ENCODE peak calls at places on chromosome 1, in six cellular contexts. U, Q, V, P, X and B are unnamed samples.

GRCh38 chr1:46539968-46540367 is 11.5 kb downstream of the KNCN start:
- DNase-seq in U (no peak), Q (no peak), V (no peak), P (peak; percentile 40), X (no peak), B (no peak)

GRCh38 chr1:171740987-171741871 is 636 bp downstream of the VAMP4 start:
- DNase-seq in U (peak; percentile 47), Q (peak; percentile 50), V (no peak), P (peak; percentile 53), X (peak; percentile 51), B (no peak)

GRCh38 chr1:10755977-10756521 is 40.4 kb downstream of the CASZ1 start:
- DNase-seq in U (peak; percentile 90), Q (peak; percentile 77), V (no peak), P (peak; percentile 23), X (no peak), B (peak; percentile 90)

GRCh38 chr1:24318238-24318987 is 744 bp upstream of the GRHL3 start:
- DNase-seq in U (no peak), Q (no peak), V (no peak), P (no peak), X (no peak), B (no peak)

GRCh38 chr1:246092136-246092535 is 414.9 kb downstream of the SMYD3 start:
- DNase-seq in U (no peak), Q (no peak), V (no peak), P (no peak), X (no peak), B (no peak)

GRCh38 chr1:172172267-172172880 is 248.1 kb upstream of the C1orf105 start:
- DNase-seq in U (no peak), Q (no peak), V (no peak), P (no peak), X (no peak), B (no peak)

GRCh38 chr1:97396463-97396862 is 524.4 kb downstream of the DPYD start:
- DNase-seq in U (no peak), Q (no peak), V (no peak), P (no peak), X (no peak), B (no peak)

GRCh38 chr1:195939844-195940243 is 668.4 kb downstream of the KCNT2 start:
- DNase-seq in U (no peak), Q (no peak), V (no peak), P (no peak), X (no peak), B (no peak)

GRCh38 chr1:193299038-193299437 is 112.6 kb upstream of the B3GALT2 start:
- DNase-seq in U (no peak), Q (no peak), V (no peak), P (no peak), X (no peak), B (no peak)

GRCh38 chr1:168148916-168149315 is 12.2 kb upstream of the GPR161 start:
- DNase-seq in U (no peak), Q (no peak), V (no peak), P (no peak), X (no peak), B (no peak)

GRCh38 chr1:174333437-174333836 is 114.3 kb upstream of the GPR52 start:
- DNase-seq in U (no peak), Q (no peak), V (no peak), P (no peak), X (no peak), B (no peak)

GRCh38 chr1:12124693-12125421 is 41.9 kb upstream of the TNFRSF1B start:
- DNase-seq in U (peak; percentile 78), Q (peak; percentile 84), V (no peak), P (peak; percentile 85), X (peak; percentile 87), B (peak; percentile 92)

GRCh38 chr1:57850572-57850971 is 426.7 kb upstream of the DAB1 start:
- DNase-seq in U (no peak), Q (no peak), V (no peak), P (no peak), X (no peak), B (no peak)

GRCh38 chr1:206992815-206993214 is 22.6 kb upstream of the FCAMR start:
- DNase-seq in U (no peak), Q (no peak), V (no peak), P (no peak), X (no peak), B (no peak)

GRCh38 chr1:216903389-216903754 is 180.1 kb upstream of the ESRRG start:
- DNase-seq in U (no peak), Q (no peak), V (no peak), P (no peak), X (no peak), B (no peak)

GRCh38 chr1:114341886-114342285 is 169.1 kb downstream of the TRIM33 start:
- DNase-seq in U (no peak), Q (no peak), V (no peak), P (no peak), X (no peak), B (no peak)

GRCh38 chr1:180003026-180003695 is 48.6 kb downstream of the CEP350 start:
- DNase-seq in U (no peak), Q (no peak), V (no peak), P (no peak), X (no peak), B (no peak)

GRCh38 chr1:159860456-159860855 is 2.0 kb downstream of the VSIG8 start:
- DNase-seq in U (no peak), Q (no peak), V (no peak), P (peak; percentile 72), X (no peak), B (no peak)

GRCh38 chr1:169086603-169087455 is 19.7 kb upstream of the ATP1B1 start:
- DNase-seq in U (no peak), Q (no peak), V (no peak), P (no peak), X (no peak), B (no peak)

GRCh38 chr1:109760581-109761226 is 3.0 kb downstream of the EPS8L3 start:
- DNase-seq in U (peak; percentile 7), Q (peak; percentile 30), V (no peak), P (no peak), X (no peak), B (peak; percentile 47)

GRCh38 chr1:228814091-228814610 is 78.9 kb downstream of the RHOU start:
- DNase-seq in U (no peak), Q (no peak), V (peak; percentile 40), P (no peak), X (no peak), B (no peak)

GRCh38 chr1:97759078-97759477 is 161.8 kb downstream of the DPYD start:
- DNase-seq in U (no peak), Q (no peak), V (no peak), P (no peak), X (no peak), B (no peak)

GRCh38 chr1:246788895-246789338 is 64.7 kb downstream of the SCCPDH start:
- DNase-seq in U (no peak), Q (peak; percentile 57), V (no peak), P (no peak), X (no peak), B (no peak)

GRCh38 chr1:31866450-31866801 is 50.6 kb upstream of the SPOCD1 start:
- DNase-seq in U (no peak), Q (no peak), V (no peak), P (no peak), X (no peak), B (no peak)

GRCh38 chr1:42012852-42013251 is 94.1 kb upstream of the HIVEP3 start:
- DNase-seq in U (peak; percentile 23), Q (no peak), V (no peak), P (no peak), X (no peak), B (no peak)

GRCh38 chr1:42017259-42017658 is 98.5 kb upstream of the HIVEP3 start:
- DNase-seq in U (no peak), Q (no peak), V (no peak), P (no peak), X (no peak), B (no peak)

GRCh38 chr1:42013881-42014470 is 95.3 kb upstream of the HIVEP3 start:
- DNase-seq in U (no peak), Q (no peak), V (no peak), P (peak; percentile 47), X (peak; percentile 21), B (no peak)

GRCh38 chr1:42014823-42015222 is 96.1 kb upstream of the HIVEP3 start:
- DNase-seq in U (no peak), Q (no peak), V (no peak), P (no peak), X (no peak), B (no peak)

DNA sequence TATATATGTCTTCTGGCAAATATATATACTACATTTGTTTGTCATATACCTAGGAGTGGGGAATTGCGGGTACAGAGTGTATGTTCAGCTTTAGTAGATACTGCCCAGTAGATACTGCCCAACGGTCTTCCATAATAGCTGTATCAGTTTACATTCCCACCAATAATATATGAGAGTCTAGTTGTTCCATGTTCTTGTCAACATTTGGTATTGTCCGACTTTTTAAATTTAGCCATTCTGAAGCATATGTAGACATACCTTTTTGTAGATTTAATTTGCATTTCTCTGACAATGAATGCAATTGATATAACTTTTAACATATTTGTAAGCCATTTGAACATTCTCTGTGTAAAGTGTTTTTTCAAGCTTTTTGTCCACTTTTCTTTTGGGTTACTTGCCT is 99.0 kb upstream of the HIVEP3 start:
- DNase-seq in U (no peak), Q (no peak), V (no peak), P (no peak), X (no peak), B (no peak)
- TF ChIP-seq POLR2A in U (no peak), Q (no peak), V (no peak), P (no peak), X (no peak), B (no peak)

DNA sequence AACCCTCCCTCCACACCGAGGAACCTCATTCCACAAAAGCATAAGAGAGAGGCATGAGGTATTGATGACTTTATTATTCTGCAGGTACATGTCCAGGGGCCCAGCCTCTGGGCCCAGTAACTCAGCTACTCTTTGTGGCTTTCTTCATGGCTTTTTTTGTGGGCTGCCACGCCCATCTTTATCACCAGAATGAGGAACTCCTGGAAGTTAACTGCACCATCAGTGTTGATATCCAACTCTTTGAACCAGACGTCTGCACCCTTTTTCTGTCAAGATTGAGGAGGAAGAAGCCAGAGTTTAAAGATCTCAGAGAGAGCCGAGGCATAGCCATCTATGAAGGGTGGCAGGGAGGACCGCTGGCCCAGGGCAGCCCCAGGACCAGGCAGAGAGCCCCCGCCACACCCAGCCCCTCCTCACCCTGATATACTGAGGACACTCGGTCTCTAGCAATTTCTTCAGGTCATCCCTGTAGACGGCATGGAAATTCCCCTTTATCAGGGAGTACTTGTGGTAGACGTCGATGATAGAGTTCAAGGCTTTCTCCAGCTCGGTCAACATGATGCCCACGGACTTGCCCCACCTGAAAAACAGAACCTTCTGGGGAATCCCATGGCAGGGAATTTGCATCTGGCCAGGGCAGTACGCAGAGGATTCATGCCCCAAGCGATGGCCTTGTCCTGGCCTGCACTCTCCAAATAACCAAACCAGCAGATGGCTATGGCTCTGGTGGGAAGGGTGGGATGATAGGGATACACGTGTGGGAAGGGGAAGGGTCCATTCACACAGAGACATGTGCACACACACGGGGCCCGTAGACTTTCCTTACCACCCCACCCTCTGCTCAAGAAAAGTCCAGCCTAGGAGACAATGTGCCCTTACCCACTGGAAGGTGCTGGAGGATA is 644 bp downstream of the S100A8 start:
- DNase-seq in U (no peak), Q (no peak), V (no peak), P (no peak), X (no peak), B (no peak)
- H3K4me3 ChIP-seq in U (no peak overlapping the region), Q (no peak overlapping the region), V (peak overlapping the region; percentile 23), P (no peak overlapping the region), X (no peak overlapping the region), B (peak overlapping the region; percentile 9)

GRCh38 chr1:26744075-26744958 is 43.4 kb upstream of the PIGV start:
- DNase-seq in U (peak; percentile 81), Q (no peak), V (no peak), P (peak; percentile 75), X (peak; percentile 65), B (peak; percentile 93)
- TF ChIP-seq POLR2A in U (no peak), Q (no peak), V (no peak), P (no peak), X (no peak), B (no peak)

GRCh38 chr1:117662667-117663066 is 56.8 kb downstream of the TENT5C start:
- DNase-seq in U (no peak), Q (no peak), V (no peak), P (no peak), X (no peak), B (no peak)
- H3K4me3 ChIP-seq in U (no peak overlapping the region), Q (no peak overlapping the region), V (no peak overlapping the region), P (no peak overlapping the region), X (no peak overlapping the region), B (no peak overlapping the region)